ENCODE peak calls at places on chromosomes 16 and 17, in eight cellular contexts. W is NAMALWA; M is stimulated activated CD4-positive, alpha-beta T cell treated with anti-CD3 and anti-CD28 coated beads, Interleukin-2, amount 100 ng/mL, for 48 hours; H is heart right ventricle; E is activated T-helper 1 cell treated with anti-CD3 and anti-CD28 coated beads, Interleukin-12 subunit alpha, Interleukin-12 subunit beta, Interleukin-2, Interleukin-4 antibody, amounts not matched to agents 30 ng/mL and 10 ng/mL and 1 ng/mL, durations not matched to agents 14 hours and 24 hours and 36 hours; I is activated CD8-positive, alpha-beta memory T cell treated with anti-CD3 and anti-CD28 coated beads for 1 hour; K is neural crest cell; O is NCI-H460. G is an unnamed sample.
A peak's percentile ranks its signal among the peaks of the same experiment; 100 is the strongest.

GRCh38 chr17:48123111-48123510 is 15.5 kb downstream of the SNX11 start:
- DNase-seq in W (no peak), M (no peak), H (no peak), E (no peak), I (no peak), K (no peak), O (no peak), G (no peak)

GRCh38 chr17:67528751-67529436 is 151.8 kb downstream of the PITPNC1 start:
- DNase-seq in W (no peak), M (no peak), H (peak; percentile 74), E (no peak), I (no peak), K (peak; percentile 59), O (peak; percentile 16), G (no peak)

GRCh38 chr17:58176200-58176599 is 9.4 kb downstream of the OR4D2 start:
- DNase-seq in W (peak; percentile 18), M (no peak), H (no peak), E (no peak), I (no peak), K (no peak), O (no peak), G (peak; percentile 27)

GRCh38 chr16:71347146-71347545 is 11.4 kb upstream of the CALB2 start:
- DNase-seq in W (no peak), M (no peak), H (no peak), E (no peak), I (no peak), K (no peak), O (no peak), G (no peak)

GRCh38 chr16:61332461-61332860 is 703.8 kb downstream of the CDH8 start:
- DNase-seq in W (no peak), M (no peak), H (no peak), E (no peak), I (no peak), K (no peak), O (no peak), G (no peak)

GRCh38 chr17:51263001-51263400 is 2.7 kb downstream of the UTP18 start:
- DNase-seq in W (no peak), M (no peak), H (no peak), E (no peak), I (no peak), K (no peak), O (no peak), G (no peak)

GRCh38 chr17:41910701-41911391 is 7.9 kb downstream of the ACLY start:
- DNase-seq in W (no peak), M (no peak), H (no peak), E (no peak), I (no peak), K (no peak), O (no peak), G (no peak)

GRCh38 chr17:64133546-64134215 is 3.7 kb upstream of the ERN1 start:
- DNase-seq in W (peak; percentile 90), M (no peak), H (no peak), E (no peak), I (no peak), K (peak; percentile 28), O (peak; percentile 76), G (peak; percentile 87)

GRCh38 chr16:68834550-68834949 is 8.8 kb upstream of the TANGO6 start:
- DNase-seq in W (no peak), M (no peak), H (no peak), E (no peak), I (no peak), K (no peak), O (no peak), G (no peak)

GRCh38 chr17:43524945-43525575 is 21.1 kb downstream of the ETV4 start:
- DNase-seq in W (no peak), M (no peak), H (no peak), E (no peak), I (no peak), K (no peak), O (no peak), G (no peak)

GRCh38 chr17:75034236-75034908 is 12.4 kb downstream of the ATP5PD start:
- DNase-seq in W (peak; percentile 93), M (peak; percentile 97), H (peak; percentile 90), E (peak; percentile 79), I (peak; percentile 60), K (peak; percentile 93), O (peak; percentile 96), G (peak; percentile 98)

GRCh38 chr16:10619271-10619849 is 39.0 kb upstream of the EMP2 start:
- DNase-seq in W (no peak), M (no peak), H (peak; percentile 53), E (no peak), I (no peak), K (no peak), O (peak; percentile 59), G (no peak)

GRCh38 chr16:27281285-27281684 is 12.7 kb upstream of the NSMCE1 start:
- DNase-seq in W (no peak), M (no peak), H (no peak), E (no peak), I (no peak), K (no peak), O (no peak), G (no peak)

GRCh38 chr16:29736112-29736511 is 9.7 kb downstream of the C16orf54 start:
- DNase-seq in W (no peak), M (no peak), H (no peak), E (no peak), I (no peak), K (no peak), O (no peak), G (no peak)

GRCh38 chr17:15301845-15302244 is 36.7 kb upstream of the PMP22 start:
- DNase-seq in W (no peak), M (no peak), H (no peak), E (no peak), I (no peak), K (no peak), O (no peak), G (no peak)

GRCh38 chr16:81758376-81758775 is 20.7 kb upstream of the PLCG2 start:
- DNase-seq in W (no peak), M (no peak), H (no peak), E (no peak), I (no peak), K (no peak), O (peak; percentile 25), G (peak; percentile 46)

GRCh38 chr17:27494192-27495091 is 38.2 kb downstream of the KSR1 start:
- DNase-seq in W (no peak), M (no peak), H (peak; percentile 23), E (no peak), I (no peak), K (no peak), O (peak; percentile 33), G (peak; percentile 19)

GRCh38 chr17:42253601-42254000 is 22.6 kb downstream of the STAT5B start:
- DNase-seq in W (no peak), M (no peak), H (no peak), E (no peak), I (no peak), K (no peak), O (no peak), G (no peak)

GRCh38 chr17:38870259-38871165 is 654 bp downstream of the LASP1 start:
- DNase-seq in W (peak; percentile 68), M (peak; percentile 48), H (peak; percentile 76), E (peak; percentile 66), I (no peak), K (peak; percentile 40), O (no peak), G (peak; percentile 72)

GRCh38 chr16:10362077-10362863 is 23.6 kb upstream of the ATF7IP2 start:
- DNase-seq in W (peak; percentile 70), M (no peak), H (no peak), E (peak; percentile 11), I (no peak), K (no peak), O (no peak), G (peak; percentile 99)

GRCh38 chr16:82738699-82739098 is 111.9 kb downstream of the CDH13 start:
- DNase-seq in W (peak; percentile 7), M (no peak), H (no peak), E (no peak), I (no peak), K (no peak), O (no peak), G (no peak)

GRCh38 chr16:30948087-30948955 is 547 bp upstream of the ORAI3 start:
- DNase-seq in W (peak; percentile 19), M (no peak), H (peak; percentile 92), E (no peak), I (no peak), K (peak; percentile 91), O (peak; percentile 85), G (peak; percentile 50)

GRCh38 chr16:19881028-19881427 is 3.6 kb downstream of the GPRC5B start:
- DNase-seq in W (no peak), M (no peak), H (no peak), E (no peak), I (no peak), K (no peak), O (no peak), G (no peak)

GRCh38 chr17:70053241-70054234 is 21.5 kb upstream of the KCNJ16 start:
- DNase-seq in W (no peak), M (no peak), H (peak; percentile 34), E (no peak), I (no peak), K (no peak), O (no peak), G (peak; percentile 48)

GRCh38 chr17:339193-340061 is 13.2 kb downstream of the RPH3AL start:
- DNase-seq in W (no peak), M (no peak), H (no peak), E (no peak), I (no peak), K (no peak), O (no peak), G (no peak)

GRCh38 chr17:37385439-37385990 is 9.7 kb downstream of the C17orf78 start:
- DNase-seq in W (no peak), M (no peak), H (no peak), E (no peak), I (no peak), K (no peak), O (no peak), G (no peak)

GRCh38 chr16:81401035-81401950 is 43.3 kb upstream of the CMIP start:
- DNase-seq in W (no peak), M (no peak), H (peak; percentile 60), E (no peak), I (no peak), K (no peak), O (peak; percentile 65), G (no peak)

GRCh38 chr16:66426112-66427035 is 721 bp upstream of the BEAN1 start:
- DNase-seq in W (no peak), M (no peak), H (no peak), E (no peak), I (no peak), K (no peak), O (no peak), G (no peak)

GRCh38 chr17:82228842-82229685 is at the start of gene SLC16A3:
- DNase-seq in W (peak; percentile 72), M (no peak), H (no peak), E (peak; percentile 72), I (no peak), K (no peak), O (peak; percentile 74), G (peak; percentile 11)

GRCh38 chr16:29862383-29862883 is 593 bp downstream of the CDIPT start:
- DNase-seq in W (no peak), M (no peak), H (no peak), E (no peak), I (no peak), K (no peak), O (no peak), G (peak; percentile 58)

GRCh38 chr16:31149894-31150890 is at the start of gene PRSS36:
- DNase-seq in W (no peak), M (no peak), H (no peak), E (no peak), I (no peak), K (no peak), O (no peak), G (no peak)

GRCh38 chr16:88857728-88858339 is 907 bp downstream of the TRAPPC2L start:
- DNase-seq in W (peak; percentile 91), M (peak; percentile 69), H (peak; percentile 67), E (peak; percentile 64), I (peak; percentile 33), K (peak; percentile 63), O (peak; percentile 47), G (peak; percentile 86)

GRCh38 chr16:67528870-67529638 is 425 bp downstream of the RIPOR1 start:
- DNase-seq in W (peak; percentile 45), M (no peak), H (peak; percentile 53), E (no peak), I (no peak), K (peak; percentile 53), O (no peak), G (peak; percentile 44)

GRCh38 chr17:7834891-7835817 is 1.1 kb downstream of the KDM6B start:
- DNase-seq in W (peak; percentile 92), M (peak; percentile 82), H (peak; percentile 99), E (peak; percentile 75), I (peak; percentile 86), K (peak; percentile 81), O (peak; percentile 98), G (peak; percentile 99)